ENCODE peak calls at places on chromosomes 16 and 17, in six cellular contexts. R is neuronal stem cell, Q is mesenchymal stem cell, W is H1, C is IMR-90, H is trophoblast cell. X is an unnamed sample.

GRCh38 chr16:23668225-23668624 is 10.5 kb upstream of the PLK1 start:
- DNase-seq in Q (peak; percentile 60), R (no peak), W (no peak), C (peak; percentile 91), H (no peak), X (no peak)

GRCh38 chr16:77662241-77662640 is 60.1 kb upstream of the NUDT7 start:
- DNase-seq in H (no peak), Q (no peak), R (no peak), C (no peak), W (no peak), X (no peak)

GRCh38 chr16:1393613-1394176 is 20.8 kb downstream of the UNKL start:
- DNase-seq in H (no peak), R (no peak), W (no peak), Q (no peak), C (no peak), X (no peak)

GRCh38 chr17:2089021-2089422 is 34.1 kb downstream of the HIC1 start:
- DNase-seq in W (no peak), R (no peak), H (peak; percentile 30), C (peak; percentile 73), Q (peak; percentile 88), X (no peak)

GRCh38 chr17:39872700-39873099 is 4.7 kb downstream of the ZPBP2 start:
- DNase-seq in W (no peak), H (peak; percentile 14), Q (peak; percentile 28), R (no peak), C (peak; percentile 31), X (no peak)

GRCh38 chr16:50276128-50276444 is 9.7 kb downstream of the ADCY7 start:
- DNase-seq in Q (no peak), H (no peak), W (no peak), R (no peak), C (no peak), X (no peak)

GRCh38 chr16:79703066-79703465 is 102.5 kb upstream of the MAF start:
- DNase-seq in R (no peak), W (no peak), H (no peak), C (no peak), Q (no peak), X (no peak)

GRCh38 chr16:66472961-66473610 is 46.0 kb downstream of the BEAN1 start:
- DNase-seq in Q (no peak), R (no peak), H (no peak), W (no peak), C (no peak), X (no peak)

GRCh38 chr17:43448720-43449469 is 34.9 kb upstream of the DHX8 start:
- DNase-seq in H (no peak), Q (no peak), W (no peak), C (no peak), R (no peak), X (no peak)

GRCh38 chr17:42485680-42486079 is 27.0 kb downstream of the ATP6V0A1 start:
- DNase-seq in W (no peak), C (no peak), Q (peak; percentile 26), R (no peak), H (peak; percentile 31), X (no peak)

GRCh38 chr16:81627024-81627423 is 152.1 kb upstream of the PLCG2 start:
- DNase-seq in R (no peak), Q (peak; percentile 57), C (peak; percentile 68), W (no peak), H (no peak), X (no peak)

GRCh38 chr16:28990375-28991040 is 5.7 kb downstream of the LAT start:
- DNase-seq in W (no peak), C (no peak), Q (no peak), H (peak; percentile 19), R (no peak), X (no peak)

GRCh38 chr16:74770826-74771526 is 3.6 kb downstream of the FA2H start:
- DNase-seq in H (peak; percentile 59), R (no peak), Q (no peak), W (no peak), C (no peak), X (no peak)

GRCh38 chr16:1481906-1482835 is 6.6 kb downstream of the PTX4 start:
- DNase-seq in H (peak; percentile 87), R (no peak), Q (no peak), C (peak; percentile 44), W (no peak), X (no peak)

GRCh38 chr17:74923538-74924249 is 379 bp upstream of the OTOP2 start:
- DNase-seq in Q (peak; percentile 22), W (peak; percentile 89), C (peak; percentile 27), R (peak; percentile 46), H (peak; percentile 81), X (peak; percentile 37)

GRCh38 chr16:21326459-21326858 is 48.4 kb upstream of the CRYM start:
- DNase-seq in W (no peak), C (no peak), H (no peak), R (no peak), Q (no peak), X (no peak)

DNA sequence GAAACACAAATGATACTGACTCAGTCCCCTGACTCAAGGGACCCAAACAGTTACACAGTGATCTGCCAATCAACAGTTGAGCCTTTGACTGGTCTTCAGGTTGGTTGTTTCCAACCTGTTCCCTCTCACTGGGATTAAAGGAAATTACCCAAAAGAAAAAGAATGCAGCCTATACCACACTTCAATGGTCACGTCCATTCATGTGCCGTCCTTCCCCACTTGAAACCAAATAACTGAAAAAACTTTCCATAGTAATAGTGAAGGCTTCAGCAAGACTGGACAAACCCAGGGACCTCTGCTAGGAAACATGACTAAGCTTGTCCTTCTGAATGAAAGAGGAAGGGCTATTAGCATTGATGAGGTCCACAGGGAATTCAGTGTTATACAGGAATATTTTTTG is 30.6 kb downstream of the MRPS23 start:
- DNase-seq in R (no peak), H (no peak), W (no peak), C (no peak), Q (peak; percentile 2), X (no peak)
- H3K79me1 ChIP-seq in R (no peaks in the 10 kb centered on the region), H (no peaks in the 10 kb centered on the region), W (no peaks in the 10 kb centered on the region), C (no peaks in the 10 kb centered on the region), Q (no peaks in the 10 kb centered on the region), X (no peaks in the 10 kb centered on the region)

GRCh38 chr17:45410144-45411091 is 22.3 kb downstream of the ARHGAP27 start:
- DNase-seq in W (no peak), R (no peak), Q (no peak), C (no peak), H (no peak), X (no peak)
- H3K4me3 ChIP-seq in W (no peak overlapping the region), R (no peak overlapping the region), Q (no peak overlapping the region), C (no peak overlapping the region), H (no peak overlapping the region), X (no peak overlapping the region)

GRCh38 chr17:57262557-57262956 is 6.2 kb downstream of the MSI2 start:
- DNase-seq in C (no peak), W (no peak), H (peak; percentile 42), R (no peak), Q (no peak), X (no peak)

GRCh38 chr17:57259817-57260216 is 3.5 kb downstream of the MSI2 start:
- DNase-seq in W (peak; percentile 42), H (no peak), C (no peak), Q (no peak), R (no peak), X (no peak)

GRCh38 chr17:57257911-57258885 is 1.9 kb downstream of the MSI2 start:
- DNase-seq in H (peak; percentile 27), R (peak; percentile 44), Q (peak; percentile 26), W (peak; percentile 52), C (no peak), X (peak; percentile 78)

GRCh38 chr17:57261084-57261461 is 4.8 kb downstream of the MSI2 start:
- DNase-seq in R (no peak), H (no peak), C (no peak), W (no peak), Q (no peak), X (no peak)

GRCh38 chr17:57260325-57261083 is 4.2 kb downstream of the MSI2 start:
- DNase-seq in C (no peak), W (peak; percentile 23), H (no peak), R (no peak), Q (no peak), X (no peak)
- H3K18ac ChIP-seq in C (no peak overlapping the region), W (no peak overlapping the region), H (no peak overlapping the region), R (no peak overlapping the region), Q (no peak overlapping the region), X (no peak overlapping the region)

DNA sequence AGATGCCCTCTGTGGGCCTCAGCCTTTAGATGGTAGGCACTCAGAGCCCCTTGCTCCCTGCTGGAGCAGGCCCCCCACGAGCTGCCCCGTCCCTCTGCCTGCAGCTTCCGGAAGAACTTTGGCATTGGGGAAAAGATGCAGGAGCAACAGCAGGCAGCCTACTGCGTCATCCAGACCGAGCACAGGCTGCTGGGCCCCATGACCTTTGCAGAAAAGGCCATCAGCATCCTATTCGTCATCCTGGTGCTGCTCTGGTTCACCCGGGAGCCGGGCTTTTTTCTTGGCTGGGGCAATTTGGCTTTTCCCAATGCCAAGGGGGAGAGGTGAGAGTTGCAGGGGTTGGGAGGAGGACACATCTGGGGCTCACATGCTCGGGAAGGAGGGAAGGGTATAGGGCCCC is 12.7 kb upstream of the FOXN1 start:
- DNase-seq in R (no peak), W (no peak), C (peak; percentile 78), H (no peak), Q (peak; percentile 72), X (no peak)
- H3K79me1 ChIP-seq in R (peaks cover 3% of the 10 kb centered on the region), W (no peaks in the 10 kb centered on the region), C (no peaks in the 10 kb centered on the region), H (no peaks in the 10 kb centered on the region), Q (no peaks in the 10 kb centered on the region), X (no peaks in the 10 kb centered on the region)

GRCh38 chr17:63698381-63698885 is 1.5 kb downstream of the LIMD2 start:
- DNase-seq in R (no peak), W (peak; percentile 57), Q (no peak), C (no peak), H (no peak), X (no peak)

GRCh38 chr17:63700528-63701441 is 860 bp upstream of the LIMD2 start:
- DNase-seq in Q (peak; percentile 63), C (peak; percentile 29), H (no peak), W (peak; percentile 72), R (peak; percentile 39), X (peak; percentile 78)

GRCh38 chr17:63701477-63702222 is 1.7 kb upstream of the LIMD2 start:
- DNase-seq in R (no peak), C (no peak), H (no peak), W (no peak), Q (no peak), X (no peak)

GRCh38 chr17:63698886-63699637 is 863 bp downstream of the LIMD2 start:
- DNase-seq in W (peak; percentile 68), H (no peak), Q (peak; percentile 68), R (no peak), C (peak; percentile 29), X (peak; percentile 83)

GRCh38 chr17:63699638-63700527 is at the start of gene LIMD2:
- DNase-seq in Q (peak; percentile 49), W (peak; percentile 82), R (peak; percentile 65), H (peak; percentile 8), C (no peak), X (peak; percentile 74)
- H3K4me3 ChIP-seq in Q (peak within 1 kb of the TSS; percentile 53), W (peak within 1 kb of the TSS; percentile 57), R (peak within 1 kb of the TSS; percentile 59), H (peak within 1 kb of the TSS; percentile 78), C (peak within 1 kb of the TSS; percentile 84), X (peak within 1 kb of the TSS; percentile 74)

X was measured in mesendoderm.